ENCODE peak calls at places on chromosomes 7 and 10, in eight cellular contexts. One of them, this sample, is unnamed.

GRCh38 chr7:101243786-101244384 is 996 bp downstream of the FIS1 start:
- DNase-seq in AG09319: no peak
- DNase-seq in aorta: no peak
- DNase-seq in body of pancreas: no peak
- DNase-seq in stimulated activated CD8-positive, alpha-beta memory T cell treated with anti-CD3 and anti-CD28 coated beads, Interleukin-2, amount 100 ng/mL, for 1 hour: no peak
- DNase-seq in CD8-positive, alpha-beta T cell: no peak
- DNase-seq in HL-60: no peak
- DNase-seq in AG20443: no peak
- DNase-seq in this sample: no peak

GRCh38 chr7:35993663-35994622 is 159.1 kb upstream of the EEPD1 start:
- DNase-seq in body of pancreas: no peak
- DNase-seq in stimulated activated CD8-positive, alpha-beta memory T cell treated with anti-CD3 and anti-CD28 coated beads, Interleukin-2, amount 100 ng/mL, for 1 hour: no peak
- DNase-seq in CD8-positive, alpha-beta T cell: no peak
- DNase-seq in aorta: no peak
- DNase-seq in AG20443: no peak
- DNase-seq in AG09319: no peak
- DNase-seq in HL-60: no peak
- DNase-seq in this sample: peak; percentile 42

GRCh38 chr10:121183241-121183640 is 332.1 kb downstream of the WDR11 start:
- DNase-seq in CD8-positive, alpha-beta T cell: no peak
- DNase-seq in AG09319: no peak
- DNase-seq in body of pancreas: no peak
- DNase-seq in AG20443: no peak
- DNase-seq in stimulated activated CD8-positive, alpha-beta memory T cell treated with anti-CD3 and anti-CD28 coated beads, Interleukin-2, amount 100 ng/mL, for 1 hour: no peak
- DNase-seq in aorta: no peak
- DNase-seq in HL-60: no peak
- DNase-seq in this sample: no peak

GRCh38 chr7:65509368-65510186 is 135.9 kb downstream of the ZNF92 start:
- DNase-seq in AG20443: peak; percentile 15
- DNase-seq in AG09319: no peak
- DNase-seq in body of pancreas: no peak
- DNase-seq in CD8-positive, alpha-beta T cell: peak; percentile 13
- DNase-seq in aorta: peak; percentile 71
- DNase-seq in HL-60: no peak
- DNase-seq in stimulated activated CD8-positive, alpha-beta memory T cell treated with anti-CD3 and anti-CD28 coated beads, Interleukin-2, amount 100 ng/mL, for 1 hour: no peak
- DNase-seq in this sample: no peak

GRCh38 chr7:28356619-28357018 is 55.7 kb upstream of the CREB5 start:
- DNase-seq in CD8-positive, alpha-beta T cell: no peak
- DNase-seq in body of pancreas: no peak
- DNase-seq in HL-60: no peak
- DNase-seq in aorta: no peak
- DNase-seq in AG20443: no peak
- DNase-seq in stimulated activated CD8-positive, alpha-beta memory T cell treated with anti-CD3 and anti-CD28 coated beads, Interleukin-2, amount 100 ng/mL, for 1 hour: no peak
- DNase-seq in AG09319: no peak
- DNase-seq in this sample: no peak

GRCh38 chr7:91892821-91893340 is 12.4 kb upstream of the MTERF1 start:
- DNase-seq in body of pancreas: no peak
- DNase-seq in aorta: no peak
- DNase-seq in CD8-positive, alpha-beta T cell: no peak
- DNase-seq in HL-60: no peak
- DNase-seq in AG09319: no peak
- DNase-seq in stimulated activated CD8-positive, alpha-beta memory T cell treated with anti-CD3 and anti-CD28 coated beads, Interleukin-2, amount 100 ng/mL, for 1 hour: no peak
- DNase-seq in AG20443: peak; percentile 35
- DNase-seq in this sample: no peak

GRCh38 chr7:112214887-112215286 is 8.4 kb downstream of the ZNF277 start:
- DNase-seq in CD8-positive, alpha-beta T cell: no peak
- DNase-seq in body of pancreas: no peak
- DNase-seq in aorta: no peak
- DNase-seq in HL-60: no peak
- DNase-seq in AG20443: no peak
- DNase-seq in stimulated activated CD8-positive, alpha-beta memory T cell treated with anti-CD3 and anti-CD28 coated beads, Interleukin-2, amount 100 ng/mL, for 1 hour: no peak
- DNase-seq in AG09319: no peak
- DNase-seq in this sample: no peak

GRCh38 chr7:28052933-28053332 is 127.7 kb downstream of the JAZF1 start:
- DNase-seq in AG20443: no peak
- DNase-seq in CD8-positive, alpha-beta T cell: no peak
- DNase-seq in stimulated activated CD8-positive, alpha-beta memory T cell treated with anti-CD3 and anti-CD28 coated beads, Interleukin-2, amount 100 ng/mL, for 1 hour: no peak
- DNase-seq in aorta: no peak
- DNase-seq in HL-60: no peak
- DNase-seq in body of pancreas: no peak
- DNase-seq in AG09319: no peak
- DNase-seq in this sample: no peak

GRCh38 chr10:133098426-133099124 is 10.9 kb downstream of the ADGRA1 start:
- DNase-seq in CD8-positive, alpha-beta T cell: no peak
- DNase-seq in HL-60: no peak
- DNase-seq in stimulated activated CD8-positive, alpha-beta memory T cell treated with anti-CD3 and anti-CD28 coated beads, Interleukin-2, amount 100 ng/mL, for 1 hour: no peak
- DNase-seq in AG09319: no peak
- DNase-seq in AG20443: no peak
- DNase-seq in aorta: no peak
- DNase-seq in body of pancreas: no peak
- DNase-seq in this sample: no peak

GRCh38 chr7:50454968-50455367 is 4.8 kb upstream of the FIGNL1 start:
- DNase-seq in AG20443: no peak
- DNase-seq in body of pancreas: no peak
- DNase-seq in AG09319: no peak
- DNase-seq in HL-60: no peak
- DNase-seq in CD8-positive, alpha-beta T cell: no peak
- DNase-seq in aorta: no peak
- DNase-seq in stimulated activated CD8-positive, alpha-beta memory T cell treated with anti-CD3 and anti-CD28 coated beads, Interleukin-2, amount 100 ng/mL, for 1 hour: no peak
- DNase-seq in this sample: no peak

GRCh38 chr10:47403401-47404318 is 19.6 kb upstream of the ZNF488 start:
- DNase-seq in stimulated activated CD8-positive, alpha-beta memory T cell treated with anti-CD3 and anti-CD28 coated beads, Interleukin-2, amount 100 ng/mL, for 1 hour: no peak
- DNase-seq in HL-60: no peak
- DNase-seq in body of pancreas: no peak
- DNase-seq in AG09319: no peak
- DNase-seq in aorta: no peak
- DNase-seq in CD8-positive, alpha-beta T cell: no peak
- DNase-seq in AG20443: no peak
- DNase-seq in this sample: no peak

GRCh38 chr7:120055300-120055699 is 217.7 kb upstream of the KCND2 start:
- DNase-seq in AG09319: no peak
- DNase-seq in CD8-positive, alpha-beta T cell: no peak
- DNase-seq in aorta: no peak
- DNase-seq in body of pancreas: no peak
- DNase-seq in AG20443: peak; percentile 11
- DNase-seq in stimulated activated CD8-positive, alpha-beta memory T cell treated with anti-CD3 and anti-CD28 coated beads, Interleukin-2, amount 100 ng/mL, for 1 hour: no peak
- DNase-seq in HL-60: peak; percentile 7
- DNase-seq in this sample: no peak

GRCh38 chr10:102231357-102232318 is 5.5 kb downstream of the ELOVL3 start:
- DNase-seq in AG09319: no peak
- DNase-seq in CD8-positive, alpha-beta T cell: peak; percentile 59
- DNase-seq in HL-60: peak; percentile 76
- DNase-seq in aorta: peak; percentile 81
- DNase-seq in AG20443: peak; percentile 69
- DNase-seq in body of pancreas: peak; percentile 61
- DNase-seq in stimulated activated CD8-positive, alpha-beta memory T cell treated with anti-CD3 and anti-CD28 coated beads, Interleukin-2, amount 100 ng/mL, for 1 hour: peak; percentile 24
- DNase-seq in this sample: no peak

GRCh38 chr7:130831817-130832481 is 97.9 kb upstream of the KLF14 start:
- DNase-seq in HL-60: peak; percentile 8
- DNase-seq in AG20443: peak; percentile 61
- DNase-seq in stimulated activated CD8-positive, alpha-beta memory T cell treated with anti-CD3 and anti-CD28 coated beads, Interleukin-2, amount 100 ng/mL, for 1 hour: no peak
- DNase-seq in aorta: no peak
- DNase-seq in body of pancreas: no peak
- DNase-seq in CD8-positive, alpha-beta T cell: no peak
- DNase-seq in AG09319: no peak
- DNase-seq in this sample: peak; percentile 23

GRCh38 chr10:78507761-78508160 is 474.1 kb downstream of the RPS24 start:
- DNase-seq in HL-60: no peak
- DNase-seq in stimulated activated CD8-positive, alpha-beta memory T cell treated with anti-CD3 and anti-CD28 coated beads, Interleukin-2, amount 100 ng/mL, for 1 hour: no peak
- DNase-seq in CD8-positive, alpha-beta T cell: no peak
- DNase-seq in aorta: no peak
- DNase-seq in body of pancreas: no peak
- DNase-seq in AG09319: no peak
- DNase-seq in AG20443: no peak
- DNase-seq in this sample: no peak

GRCh38 chr10:60835005-60835404 is 56.7 kb downstream of the CDK1 start:
- DNase-seq in stimulated activated CD8-positive, alpha-beta memory T cell treated with anti-CD3 and anti-CD28 coated beads, Interleukin-2, amount 100 ng/mL, for 1 hour: no peak
- DNase-seq in aorta: no peak
- DNase-seq in HL-60: no peak
- DNase-seq in body of pancreas: no peak
- DNase-seq in AG09319: no peak
- DNase-seq in CD8-positive, alpha-beta T cell: no peak
- DNase-seq in AG20443: no peak
- DNase-seq in this sample: no peak

GRCh38 chr10:89574348-89574747 is 39.0 kb upstream of the SLC16A12 start:
- DNase-seq in body of pancreas: no peak
- DNase-seq in AG09319: no peak
- DNase-seq in AG20443: no peak
- DNase-seq in stimulated activated CD8-positive, alpha-beta memory T cell treated with anti-CD3 and anti-CD28 coated beads, Interleukin-2, amount 100 ng/mL, for 1 hour: no peak
- DNase-seq in CD8-positive, alpha-beta T cell: no peak
- DNase-seq in HL-60: no peak
- DNase-seq in aorta: no peak
- DNase-seq in this sample: no peak

GRCh38 chr7:80916770-80917681 is 1.8 kb downstream of the SEMA3C start:
- DNase-seq in body of pancreas: no peak
- DNase-seq in AG20443: peak; percentile 39
- DNase-seq in stimulated activated CD8-positive, alpha-beta memory T cell treated with anti-CD3 and anti-CD28 coated beads, Interleukin-2, amount 100 ng/mL, for 1 hour: no peak
- DNase-seq in aorta: no peak
- DNase-seq in HL-60: no peak
- DNase-seq in AG09319: no peak
- DNase-seq in CD8-positive, alpha-beta T cell: no peak
- DNase-seq in this sample: no peak

GRCh38 chr7:101618916-101619315 is 10.2 kb downstream of the MYL10 start:
- DNase-seq in AG20443: peak; percentile 74
- DNase-seq in CD8-positive, alpha-beta T cell: no peak
- DNase-seq in AG09319: no peak
- DNase-seq in HL-60: no peak
- DNase-seq in body of pancreas: no peak
- DNase-seq in aorta: no peak
- DNase-seq in stimulated activated CD8-positive, alpha-beta memory T cell treated with anti-CD3 and anti-CD28 coated beads, Interleukin-2, amount 100 ng/mL, for 1 hour: no peak
- DNase-seq in this sample: no peak

GRCh38 chr7:123649956-123650355 is 5.7 kb upstream of the LMOD2 start:
- DNase-seq in CD8-positive, alpha-beta T cell: no peak
- DNase-seq in AG09319: no peak
- DNase-seq in aorta: no peak
- DNase-seq in HL-60: no peak
- DNase-seq in body of pancreas: no peak
- DNase-seq in AG20443: peak; percentile 20
- DNase-seq in stimulated activated CD8-positive, alpha-beta memory T cell treated with anti-CD3 and anti-CD28 coated beads, Interleukin-2, amount 100 ng/mL, for 1 hour: no peak
- DNase-seq in this sample: no peak

GRCh38 chr10:5607594-5607993 is 58.8 kb downstream of the ASB13 start:
- DNase-seq in HL-60: no peak
- DNase-seq in aorta: peak; percentile 45
- DNase-seq in body of pancreas: no peak
- DNase-seq in CD8-positive, alpha-beta T cell: no peak
- DNase-seq in AG09319: no peak
- DNase-seq in stimulated activated CD8-positive, alpha-beta memory T cell treated with anti-CD3 and anti-CD28 coated beads, Interleukin-2, amount 100 ng/mL, for 1 hour: no peak
- DNase-seq in AG20443: no peak
- DNase-seq in this sample: no peak

GRCh38 chr10:50991496-50992355 is 82.6 kb upstream of the PRKG1 start:
- DNase-seq in AG20443: peak; percentile 67
- DNase-seq in stimulated activated CD8-positive, alpha-beta memory T cell treated with anti-CD3 and anti-CD28 coated beads, Interleukin-2, amount 100 ng/mL, for 1 hour: no peak
- DNase-seq in AG09319: no peak
- DNase-seq in aorta: peak; percentile 86
- DNase-seq in HL-60: no peak
- DNase-seq in CD8-positive, alpha-beta T cell: no peak
- DNase-seq in body of pancreas: peak; percentile 48
- DNase-seq in this sample: no peak

GRCh38 chr7:2386964-2387669 is 16.3 kb upstream of the CHST12 start:
- DNase-seq in body of pancreas: no peak
- DNase-seq in CD8-positive, alpha-beta T cell: no peak
- DNase-seq in stimulated activated CD8-positive, alpha-beta memory T cell treated with anti-CD3 and anti-CD28 coated beads, Interleukin-2, amount 100 ng/mL, for 1 hour: no peak
- DNase-seq in AG20443: no peak
- DNase-seq in AG09319: no peak
- DNase-seq in HL-60: no peak
- DNase-seq in aorta: no peak
- DNase-seq in this sample: no peak

GRCh38 chr10:73529089-73529832 is 33.4 kb upstream of the PPP3CB start:
- DNase-seq in stimulated activated CD8-positive, alpha-beta memory T cell treated with anti-CD3 and anti-CD28 coated beads, Interleukin-2, amount 100 ng/mL, for 1 hour: peak; percentile 8
- DNase-seq in AG20443: peak; percentile 84
- DNase-seq in body of pancreas: peak; percentile 39
- DNase-seq in AG09319: peak; percentile 49
- DNase-seq in HL-60: peak; percentile 73
- DNase-seq in aorta: no peak
- DNase-seq in CD8-positive, alpha-beta T cell: peak; percentile 38
- DNase-seq in this sample: peak; percentile 53

GRCh38 chr7:24898691-24899090 is 81.3 kb downstream of the OSBPL3 start:
- DNase-seq in CD8-positive, alpha-beta T cell: no peak
- DNase-seq in AG09319: no peak
- DNase-seq in aorta: no peak
- DNase-seq in HL-60: no peak
- DNase-seq in body of pancreas: no peak
- DNase-seq in stimulated activated CD8-positive, alpha-beta memory T cell treated with anti-CD3 and anti-CD28 coated beads, Interleukin-2, amount 100 ng/mL, for 1 hour: no peak
- DNase-seq in AG20443: no peak
- DNase-seq in this sample: no peak

GRCh38 chr7:1056006-1056784 is 11.8 kb downstream of the GPR146 start:
- DNase-seq in body of pancreas: no peak
- DNase-seq in AG09319: no peak
- DNase-seq in AG20443: no peak
- DNase-seq in HL-60: peak; percentile 31
- DNase-seq in CD8-positive, alpha-beta T cell: no peak
- DNase-seq in stimulated activated CD8-positive, alpha-beta memory T cell treated with anti-CD3 and anti-CD28 coated beads, Interleukin-2, amount 100 ng/mL, for 1 hour: no peak
- DNase-seq in aorta: no peak
- DNase-seq in this sample: no peak

GRCh38 chr7:32890553-32891045 is 961 bp downstream of the KBTBD2 start:
- DNase-seq in CD8-positive, alpha-beta T cell: peak; percentile 52
- DNase-seq in AG09319: no peak
- DNase-seq in aorta: no peak
- DNase-seq in HL-60: peak; percentile 46
- DNase-seq in stimulated activated CD8-positive, alpha-beta memory T cell treated with anti-CD3 and anti-CD28 coated beads, Interleukin-2, amount 100 ng/mL, for 1 hour: peak; percentile 34
- DNase-seq in AG20443: peak; percentile 31
- DNase-seq in body of pancreas: no peak
- DNase-seq in this sample: no peak

GRCh38 chr10:91462423-91462822 is 52.3 kb downstream of the HECTD2 start:
- DNase-seq in stimulated activated CD8-positive, alpha-beta memory T cell treated with anti-CD3 and anti-CD28 coated beads, Interleukin-2, amount 100 ng/mL, for 1 hour: no peak
- DNase-seq in CD8-positive, alpha-beta T cell: no peak
- DNase-seq in body of pancreas: no peak
- DNase-seq in HL-60: no peak
- DNase-seq in AG09319: no peak
- DNase-seq in aorta: no peak
- DNase-seq in AG20443: no peak
- DNase-seq in this sample: peak; percentile 78

GRCh38 chr7:75888464-75889222 is 9.8 kb downstream of the RHBDD2 start:
- DNase-seq in HL-60: no peak
- DNase-seq in stimulated activated CD8-positive, alpha-beta memory T cell treated with anti-CD3 and anti-CD28 coated beads, Interleukin-2, amount 100 ng/mL, for 1 hour: no peak
- DNase-seq in AG09319: no peak
- DNase-seq in CD8-positive, alpha-beta T cell: no peak
- DNase-seq in AG20443: no peak
- DNase-seq in aorta: no peak
- DNase-seq in body of pancreas: no peak
- DNase-seq in this sample: peak; percentile 35

GRCh38 chr10:14330390-14331071 is at the start of gene FRMD4A:
- DNase-seq in stimulated activated CD8-positive, alpha-beta memory T cell treated with anti-CD3 and anti-CD28 coated beads, Interleukin-2, amount 100 ng/mL, for 1 hour: no peak
- DNase-seq in body of pancreas: no peak
- DNase-seq in CD8-positive, alpha-beta T cell: no peak
- DNase-seq in AG09319: no peak
- DNase-seq in aorta: no peak
- DNase-seq in HL-60: no peak
- DNase-seq in AG20443: no peak
- DNase-seq in this sample: no peak

GRCh38 chr7:138755331-138755747 is 42.5 kb upstream of the TMEM213 start:
- DNase-seq in stimulated activated CD8-positive, alpha-beta memory T cell treated with anti-CD3 and anti-CD28 coated beads, Interleukin-2, amount 100 ng/mL, for 1 hour: no peak
- DNase-seq in AG09319: no peak
- DNase-seq in body of pancreas: no peak
- DNase-seq in AG20443: peak; percentile 37
- DNase-seq in CD8-positive, alpha-beta T cell: no peak
- DNase-seq in aorta: no peak
- DNase-seq in HL-60: no peak
- DNase-seq in this sample: no peak

GRCh38 chr7:16668978-16669377 is 23.0 kb downstream of the BZW2 start:
- DNase-seq in HL-60: no peak
- DNase-seq in CD8-positive, alpha-beta T cell: no peak
- DNase-seq in stimulated activated CD8-positive, alpha-beta memory T cell treated with anti-CD3 and anti-CD28 coated beads, Interleukin-2, amount 100 ng/mL, for 1 hour: no peak
- DNase-seq in AG20443: no peak
- DNase-seq in AG09319: no peak
- DNase-seq in aorta: no peak
- DNase-seq in body of pancreas: no peak
- DNase-seq in this sample: no peak

GRCh38 chr10:44261296-44261695 is 123.6 kb downstream of the CXCL12 start:
- DNase-seq in AG09319: no peak
- DNase-seq in CD8-positive, alpha-beta T cell: no peak
- DNase-seq in body of pancreas: no peak
- DNase-seq in aorta: no peak
- DNase-seq in stimulated activated CD8-positive, alpha-beta memory T cell treated with anti-CD3 and anti-CD28 coated beads, Interleukin-2, amount 100 ng/mL, for 1 hour: no peak
- DNase-seq in HL-60: no peak
- DNase-seq in AG20443: peak; percentile 29
- DNase-seq in this sample: no peak

GRCh38 chr10:123165445-123166072 is 11.4 kb downstream of the BUB3 start:
- DNase-seq in stimulated activated CD8-positive, alpha-beta memory T cell treated with anti-CD3 and anti-CD28 coated beads, Interleukin-2, amount 100 ng/mL, for 1 hour: no peak
- DNase-seq in HL-60: no peak
- DNase-seq in AG20443: no peak
- DNase-seq in AG09319: no peak
- DNase-seq in CD8-positive, alpha-beta T cell: no peak
- DNase-seq in body of pancreas: no peak
- DNase-seq in aorta: no peak
- DNase-seq in this sample: no peak

This sample was measured in LNCaP clone FGC.